ENCODE peak calls at places on chromosome 16, in seven cellular contexts. W is K562, X is H1, B is SK-N-SH, D is HCT116, O is HepG2, Y is GM12878. R is an unnamed sample.

GRCh38 chr16:68444058-68444657 is 4.2 kb downstream of the SMPD3 start:
- DNase-seq in X (no peak), Y (no peak), B (no peak), D (no peak), O (peak), W (peak), R (peak)

GRCh38 chr16:85623997-85624601 is 11.0 kb downstream of the GSE1 start:
- DNase-seq in D (no peak), Y (no peak), W (no peak), X (no peak), O (no peak), B (no peak), R (no peak)

GRCh38 chr16:52283581-52284375 is 263.2 kb downstream of the TOX3 start:
- DNase-seq in X (no peak), O (no peak), Y (no peak), D (no peak), W (no peak), B (no peak), R (no peak)

GRCh38 chr16:72191551-72191950 is 19.6 kb upstream of the PMFBP1 start:
- DNase-seq in B (no peak), D (no peak), Y (no peak), X (no peak), O (no peak), W (no peak), R (no peak)

GRCh38 chr16:22262460-22262859 is 34.7 kb upstream of the POLR3E start:
- DNase-seq in O (no peak), Y (no peak), B (no peak), D (no peak), W (no peak), X (no peak), R (no peak)

GRCh38 chr16:68526782-68527145 is 12.3 kb upstream of the ZFP90 start:
- DNase-seq in O (no peak), B (no peak), W (no peak), Y (no peak), X (no peak), D (no peak), R (no peak)

GRCh38 chr16:30983289-30983889 is 1.6 kb upstream of the HSD3B7 start:
- DNase-seq in O (no peak), Y (no peak), B (no peak), D (no peak), W (no peak), X (no peak), R (no peak)

GRCh38 chr16:68503334-68503733 is 35.8 kb upstream of the ZFP90 start:
- DNase-seq in O (no peak), W (no peak), X (no peak), Y (no peak), D (no peak), B (no peak), R (no peak)

GRCh38 chr16:72493681-72494415 is 321.9 kb upstream of the PMFBP1 start:
- DNase-seq in X (no peak), D (no peak), B (no peak), Y (no peak), O (no peak), W (no peak), R (no peak)

GRCh38 chr16:4081035-4081434 is 35.2 kb downstream of the ADCY9 start:
- DNase-seq in X (no peak), D (no peak), W (no peak), O (no peak), Y (no peak), B (no peak), R (no peak)

GRCh38 chr16:84739349-84740124 is 39.7 kb downstream of the USP10 start:
- DNase-seq in D (no peak), Y (no peak), W (no peak), X (no peak), B (no peak), O (peak), R (no peak)

GRCh38 chr16:77290451-77291110 is 91.4 kb downstream of the SYCE1L start:
- DNase-seq in X (no peak), D (no peak), B (no peak), W (no peak), Y (no peak), O (no peak), R (no peak)

GRCh38 chr16:84603115-84603816 is 14.6 kb downstream of the COTL1 start:
- DNase-seq in X (no peak), D (peak), Y (no peak), B (no peak), O (no peak), W (no peak), R (no peak)

GRCh38 chr16:23410176-23410575 is 42.8 kb downstream of the COG7 start:
- DNase-seq in X (no peak), B (no peak), D (no peak), Y (no peak), W (no peak), O (no peak), R (no peak)

GRCh38 chr16:18803569-18804462 is 2.5 kb upstream of the ARL6IP1 start:
- DNase-seq in Y (no peak), X (no peak), B (no peak), W (no peak), D (no peak), O (no peak), R (no peak)

GRCh38 chr16:31409433-31409832 is 16.3 kb downstream of the ITGAD start:
- DNase-seq in B (no peak), X (no peak), W (no peak), O (no peak), Y (no peak), D (peak), R (no peak)

GRCh38 chr16:31131841-31132271 is 3.7 kb downstream of the PRSS8 start:
- DNase-seq in Y (no peak), D (no peak), B (no peak), W (no peak), O (no peak), X (no peak), R (no peak)

GRCh38 chr16:62225675-62226074 is 189.4 kb upstream of the CDH8 start:
- DNase-seq in X (peak), Y (peak), D (no peak), B (peak), O (peak), W (peak), R (no peak)

GRCh38 chr16:7653746-7654145 is 321.1 kb downstream of the RBFOX1 start:
- DNase-seq in Y (no peak), D (no peak), X (no peak), O (no peak), W (no peak), B (no peak), R (no peak)

GRCh38 chr16:695355-696089 is 5.3 kb upstream of the WDR24 start:
- DNase-seq in B (no peak), D (no peak), O (no peak), W (peak), X (no peak), Y (no peak), R (no peak)

GRCh38 chr16:56354746-56355145 is 70.6 kb downstream of the AMFR start:
- DNase-seq in B (peak), O (no peak), Y (no peak), X (no peak), W (no peak), D (no peak), R (no peak)

GRCh38 chr16:1057252-1057932 is 15.2 kb upstream of the SSTR5 start:
- DNase-seq in O (no peak), Y (no peak), D (no peak), W (peak), B (peak), X (no peak), R (peak)

GRCh38 chr16:46748775-46749705 is 896 bp upstream of the MYLK3 start:
- DNase-seq in W (peak), D (no peak), O (no peak), X (no peak), Y (peak), B (peak), R (no peak)

GRCh38 chr16:652454-653021 is 3.4 kb downstream of the WDR90 start:
- DNase-seq in Y (no peak), B (no peak), X (no peak), D (no peak), W (no peak), O (no peak), R (no peak)

GRCh38 chr16:84528317-84528716 is 23.9 kb upstream of the MEAK7 start:
- DNase-seq in B (no peak), W (no peak), O (no peak), X (no peak), Y (no peak), D (no peak), R (no peak)

GRCh38 chr16:69888005-69888560 is 63.1 kb upstream of the CLEC18A start:
- DNase-seq in W (no peak), Y (peak), X (no peak), O (no peak), D (no peak), B (no peak), R (no peak)

GRCh38 chr16:85492617-85492957 is 120.5 kb upstream of the GSE1 start:
- DNase-seq in Y (no peak), W (no peak), B (no peak), D (no peak), O (no peak), X (no peak), R (peak)

GRCh38 chr16:79362312-79362970 is 238.1 kb downstream of the MAF start:
- DNase-seq in B (no peak), X (no peak), O (no peak), Y (no peak), W (no peak), D (no peak), R (no peak)

GRCh38 chr16:3023415-3023668 is 400 bp downstream of the HCFC1R1 start:
- DNase-seq in Y (no peak), O (no peak), B (no peak), X (no peak), D (peak), W (no peak), R (peak)

GRCh38 chr16:30555848-30556473 is 2.2 kb downstream of the ZNF764 start:
- DNase-seq in D (no peak), O (no peak), Y (no peak), W (no peak), X (no peak), B (no peak), R (no peak)

GRCh38 chr16:3292604-3293003 is 9.3 kb downstream of the ZNF263 start:
- DNase-seq in W (no peak), B (no peak), Y (no peak), O (no peak), D (no peak), X (no peak), R (no peak)

GRCh38 chr16:29962344-29962994 is 590 bp downstream of the TMEM219 start:
- DNase-seq in B (no peak), O (peak), W (peak), X (no peak), Y (no peak), D (no peak), R (no peak)

GRCh38 chr16:31228206-31228605 is 11.3 kb upstream of the PYDC1 start:
- DNase-seq in B (no peak), Y (no peak), D (no peak), W (peak), X (no peak), O (no peak), R (no peak)

GRCh38 chr16:20675488-20676267 is 21.8 kb downstream of the ACSM1 start:
- DNase-seq in B (no peak), Y (peak), X (peak), O (peak), D (peak), W (peak), R (peak)

GRCh38 chr16:19705131-19705501 is 12.9 kb downstream of the KNOP1 start:
- DNase-seq in O (no peak), D (no peak), X (no peak), Y (no peak), B (no peak), W (no peak), R (no peak)

GRCh38 chr16:69796285-69797118 is 34.4 kb downstream of the WWP2 start:
- DNase-seq in O (peak), B (peak), D (peak), Y (no peak), W (peak), X (no peak), R (peak)

GRCh38 chr16:47887496-47887895 is 268.3 kb downstream of the ABCC12 start:
- DNase-seq in D (no peak), Y (no peak), O (no peak), W (no peak), B (no peak), X (peak), R (peak)

GRCh38 chr16:66845791-66846221 is 1.6 kb downstream of the CA7 start:
- DNase-seq in O (no peak), Y (no peak), B (no peak), X (no peak), W (no peak), D (no peak), R (no peak)

GRCh38 chr16:13866073-13866472 is 53.9 kb upstream of the ERCC4 start:
- DNase-seq in W (peak), Y (no peak), X (peak), B (peak), D (peak), O (peak), R (peak)

GRCh38 chr16:85754403-85754802 is 3.5 kb upstream of the C16orf74 start:
- DNase-seq in X (no peak), D (no peak), W (no peak), Y (no peak), B (no peak), O (no peak), R (no peak)

GRCh38 chr16:27334874-27335273 is 21.1 kb downstream of the IL4R start:
- DNase-seq in B (no peak), Y (no peak), D (no peak), W (no peak), X (no peak), O (no peak), R (no peak)
- TF ChIP-seq JUND in B (no peak), Y (no peak), D (no peak), W (no peak), X (no peak), O (no peak), R (no peak)

GRCh38 chr16:75010427-75010826 is 11.6 kb downstream of the ZNRF1 start:
- DNase-seq in B (no peak), W (no peak), D (no peak), O (no peak), Y (no peak), X (no peak), R (no peak)

GRCh38 chr16:75005697-75006096 is 6.9 kb downstream of the ZNRF1 start:
- DNase-seq in B (no peak), W (no peak), O (no peak), D (no peak), X (no peak), Y (no peak), R (no peak)

GRCh38 chr16:75003931-75004330 is 5.1 kb downstream of the ZNRF1 start:
- DNase-seq in O (no peak), X (no peak), W (no peak), B (no peak), Y (no peak), D (no peak), R (no peak)

GRCh38 chr16:75004460-75004859 is 5.6 kb downstream of the ZNRF1 start:
- DNase-seq in X (no peak), O (no peak), W (no peak), D (no peak), B (no peak), Y (no peak), R (no peak)

DNA sequence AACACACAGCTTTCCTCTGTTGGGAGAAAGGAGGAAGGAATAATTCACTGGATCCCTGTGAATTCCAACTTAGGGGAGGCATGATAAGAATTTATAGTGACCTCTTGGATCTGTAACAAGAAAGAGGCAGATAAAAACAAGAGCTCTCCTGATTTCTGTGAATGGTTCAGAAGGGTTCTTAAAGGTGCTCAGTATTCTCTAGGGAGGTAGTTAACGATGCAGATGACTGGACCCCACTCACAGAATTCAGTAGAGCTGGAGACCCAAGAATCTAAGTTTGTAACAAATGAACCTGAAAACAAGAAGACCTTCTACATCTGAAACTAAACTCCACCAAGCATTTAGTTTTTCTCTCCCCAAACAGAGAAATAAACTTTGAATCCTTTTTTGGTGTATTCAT is 8.6 kb downstream of the ZNRF1 start:
- DNase-seq in O (no peak), X (no peak), W (no peak), Y (peak), D (no peak), B (no peak), R (no peak)
- TF ChIP-seq JUND in O (no peak), X (no peak), W (no peak), Y (no peak), D (no peak), B (no peak), R (no peak)

DNA sequence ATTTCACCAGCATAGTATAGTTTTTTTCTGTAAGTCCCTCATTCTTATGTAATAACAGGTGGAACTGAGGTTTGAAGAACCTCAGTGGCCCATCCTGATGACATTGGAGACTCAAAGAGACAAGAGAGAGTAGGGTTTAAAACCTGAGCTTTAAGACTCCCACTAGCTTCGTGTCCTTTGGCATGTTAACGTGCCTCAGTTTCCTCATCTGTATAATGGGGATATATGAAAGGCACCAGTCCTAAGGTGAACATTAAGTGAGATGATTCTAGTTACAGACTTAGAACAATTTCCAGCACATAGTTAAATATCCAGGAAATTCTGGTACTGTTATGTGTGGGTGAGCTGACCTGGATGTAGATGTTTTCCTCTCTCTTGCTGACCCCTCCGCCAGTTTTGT is 173.8 kb downstream of the IRX3 start:
- DNase-seq in X (no peak), O (no peak), B (no peak), Y (no peak), D (no peak), W (no peak), R (no peak)
- TF ChIP-seq JUND in X (no peak), O (no peak), B (no peak), Y (no peak), D (no peak), W (no peak), R (no peak)

GRCh38 chr16:63925221-63925620 is 1196.6 kb downstream of the CDH11 start:
- DNase-seq in B (no peak), W (no peak), X (no peak), O (no peak), D (no peak), Y (no peak), R (no peak)

GRCh38 chr16:63922563-63922962 is 1199.3 kb downstream of the CDH11 start:
- DNase-seq in W (no peak), Y (no peak), B (no peak), O (no peak), D (no peak), X (no peak), R (no peak)

GRCh38 chr16:63933841-63934240 is 1188.0 kb downstream of the CDH11 start:
- DNase-seq in D (no peak), Y (no peak), X (no peak), W (no peak), B (no peak), O (no peak), R (no peak)

GRCh38 chr16:63928421-63928820 is 1193.4 kb downstream of the CDH11 start:
- DNase-seq in O (no peak), Y (no peak), B (no peak), X (no peak), W (no peak), D (no peak), R (no peak)
- TF ChIP-seq JUND in O (no peak), Y (no peak), B (no peak), X (no peak), W (no peak), D (no peak), R (no peak)

DNA sequence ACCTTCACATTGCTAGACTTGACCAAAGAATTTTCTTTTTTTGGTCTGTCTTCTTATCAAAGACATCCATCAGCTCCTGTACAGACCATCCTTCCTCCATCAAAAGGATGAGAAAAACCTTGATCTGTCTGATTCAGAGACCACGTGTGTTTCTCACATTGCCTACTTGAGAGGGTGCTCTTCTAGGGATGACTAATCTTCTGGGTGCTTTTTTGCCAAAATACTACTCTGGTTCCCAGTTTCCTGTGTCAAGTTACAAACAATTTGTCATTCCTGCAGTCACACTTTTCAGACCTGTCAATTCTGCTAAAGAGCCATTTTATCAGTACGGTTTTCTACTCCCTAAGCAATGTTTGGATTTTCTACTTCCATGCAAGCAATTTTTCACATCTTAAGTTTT is 492.2 kb downstream of the CDH11 start:
- DNase-seq in B (no peak), O (no peak), X (no peak), D (no peak), Y (no peak), W (no peak), R (no peak)
- TF ChIP-seq JUND in B (peak), O (no peak), X (no peak), D (no peak), Y (no peak), W (no peak), R (no peak)

GRCh38 chr16:57755726-57756423 is 20.3 kb downstream of the KATNB1 start:
- DNase-seq in X (no peak), O (no peak), Y (no peak), D (no peak), B (no peak), W (no peak), R (no peak)

GRCh38 chr16:57755061-57755684 is 19.6 kb downstream of the KATNB1 start:
- DNase-seq in D (no peak), W (no peak), O (no peak), B (no peak), X (no peak), Y (no peak), R (no peak)

GRCh38 chr16:57757883-57758282 is 22.3 kb downstream of the KATNB1 start:
- DNase-seq in O (no peak), W (no peak), D (no peak), B (no peak), X (no peak), Y (no peak), R (no peak)

GRCh38 chr16:57757326-57757786 is 21.8 kb downstream of the KATNB1 start:
- DNase-seq in O (peak), W (peak), D (no peak), X (no peak), B (peak), Y (no peak), R (peak)

DNA sequence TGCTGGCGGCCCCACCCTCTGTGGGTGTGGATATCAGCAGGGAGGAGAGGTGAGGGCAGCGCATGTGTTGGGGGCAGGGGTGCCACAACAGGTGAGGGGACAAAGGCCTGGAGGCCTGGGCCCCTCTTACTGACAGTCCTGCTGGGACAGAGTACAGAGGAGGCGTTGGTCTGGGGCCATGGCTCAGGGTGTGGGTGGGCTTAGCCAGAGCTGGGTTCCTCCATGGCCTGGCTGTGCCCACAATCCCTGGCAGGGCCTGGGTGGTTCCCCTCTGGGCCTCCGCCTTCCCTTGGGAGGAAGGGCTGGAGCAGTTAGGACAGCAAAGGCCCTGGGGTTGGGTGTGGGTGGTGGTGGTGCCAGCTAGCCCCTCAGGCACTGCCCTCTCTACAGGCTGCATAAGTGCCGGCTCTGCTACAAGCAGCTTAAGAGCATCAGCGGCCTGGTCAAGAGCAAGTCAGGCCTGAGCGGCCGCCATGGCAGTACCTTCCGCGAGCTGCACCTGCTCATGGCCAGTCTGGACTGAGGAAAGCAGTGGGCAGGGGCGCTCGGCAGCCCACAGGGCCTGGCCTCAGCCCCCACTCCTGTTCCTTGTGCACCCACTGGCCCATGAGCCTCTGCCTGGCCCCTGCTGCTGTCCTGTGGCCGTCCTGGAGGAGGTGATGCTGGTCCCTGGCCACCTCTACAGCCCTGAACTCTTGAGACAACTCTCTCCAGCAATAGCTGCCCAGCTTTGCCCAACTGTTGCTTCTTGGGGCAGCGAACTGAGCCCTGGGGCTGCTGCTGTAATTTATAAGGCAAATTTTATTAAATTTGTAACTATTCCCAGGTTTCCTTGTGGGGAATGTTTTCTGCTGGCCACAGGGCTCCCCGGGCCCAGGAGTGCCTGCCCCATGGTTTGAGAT is 21.1 kb downstream of the KATNB1 start:
- DNase-seq in Y (no peak), B (no peak), O (no peak), D (no peak), X (no peak), W (no peak), R (no peak)
- TF ChIP-seq JUND in Y (no peak), B (no peak), O (no peak), D (no peak), X (no peak), W (no peak), R (no peak)